ENCODE peak calls at places on chromosomes 4 and X, in eight cellular contexts. X, V, L, Y, W, U, N and F are unnamed samples.

GRCh38 chr4:22552802-22553201 is 36.9 kb upstream of the ADGRA3 start:
- DNase-seq in X (no peak), V (no peak), L (no peak), Y (no peak), W (no peak), U (no peak), N (no peak), F (no peak)

GRCh38 chrX:16839852-16840460 is 30.2 kb downstream of the RBBP7 start:
- DNase-seq in X (no peak), V (no peak), L (peak), Y (peak), W (peak), U (no peak), N (no peak), F (no peak)

GRCh38 chr4:88759039-88759631 is 61.5 kb upstream of the NAP1L5 start:
- DNase-seq in X (no peak), V (peak), L (no peak), Y (no peak), W (no peak), U (no peak), N (no peak), F (peak)

GRCh38 chr4:72701987-72702819 is 133.2 kb upstream of the ADAMTS3 start:
- DNase-seq in X (no peak), V (peak), L (peak), Y (peak), W (peak), U (no peak), N (peak), F (peak)

GRCh38 chr4:140802591-140802990 is 46.4 kb upstream of the TBC1D9 start:
- DNase-seq in X (no peak), V (no peak), L (no peak), Y (no peak), W (no peak), U (no peak), N (no peak), F (no peak)

GRCh38 chr4:16198271-16198670 is 28.0 kb downstream of the TAPT1 start:
- DNase-seq in X (no peak), V (no peak), L (no peak), Y (no peak), W (no peak), U (no peak), N (no peak), F (no peak)

GRCh38 chrX:9414416-9414815 is 50.4 kb upstream of the TBL1X start:
- DNase-seq in X (no peak), V (no peak), L (no peak), Y (no peak), W (no peak), U (no peak), N (no peak), F (no peak)

GRCh38 chr4:57312296-57312695 is 202.1 kb upstream of the IGFBP7 start:
- DNase-seq in X (no peak), V (no peak), L (no peak), Y (no peak), W (no peak), U (no peak), N (no peak), F (no peak)

GRCh38 chrX:138710866-138711331 is 618 bp downstream of the FGF13 start:
- DNase-seq in X (no peak), V (no peak), L (no peak), Y (no peak), W (no peak), U (no peak), N (peak), F (no peak)

GRCh38 chrX:773292-774025 is 142.9 kb downstream of the SHOX start:
- DNase-seq in X (no peak), V (no peak), L (no peak), Y (no peak), W (no peak), U (no peak), N (no peak), F (no peak)

GRCh38 chr4:41364871-41365270 is 108.1 kb downstream of the UCHL1 start:
- DNase-seq in X (no peak), V (no peak), L (no peak), Y (no peak), W (no peak), U (no peak), N (no peak), F (no peak)

GRCh38 chr4:101198741-101199339 is 148.5 kb downstream of the PPP3CA start:
- DNase-seq in X (no peak), V (peak), L (no peak), Y (no peak), W (no peak), U (no peak), N (no peak), F (no peak)

GRCh38 chr4:117898496-117898895 is 135.8 kb upstream of the NDST3 start:
- DNase-seq in X (no peak), V (no peak), L (no peak), Y (no peak), W (no peak), U (no peak), N (no peak), F (no peak)

GRCh38 chr4:74038161-74039064 is at the start of gene CXCL3:
- DNase-seq in X (peak), V (no peak), L (peak), Y (peak), W (peak), U (no peak), N (peak), F (peak)

GRCh38 chrX:124530803-124531202 is 184.4 kb downstream of the SH2D1A start:
- DNase-seq in X (no peak), V (no peak), L (no peak), Y (no peak), W (no peak), U (no peak), N (no peak), F (no peak)

GRCh38 chrX:132483523-132483922 is 5.3 kb downstream of the MBNL3 start:
- DNase-seq in X (no peak), V (no peak), L (no peak), Y (no peak), W (no peak), U (no peak), N (no peak), F (peak)